ENCODE peak calls at places on chromosomes 4 and X, in nine cellular contexts. E is nephron progenitor cell, V is NCI-H1694 treated with DMSO at 0.1 percent for 48 hours, P is tibial artery, B is fibroblast of lung, F is upper lobe of right lung, Z is Right ventricle myocardium superior, J is EH, X is thoracic aorta. S is an unnamed sample.

GRCh38 chr4:7775396-7775795 is 164.3 kb downstream of the AFAP1 start:
- DNase-seq in V (no peak), F (no peak), P (no peak), E (no peak), B (no peak), Z (peak; percentile 5), J (no peak), X (no peak), S (no peak)

GRCh38 chr4:168631241-168632151 is 134.6 kb downstream of the PALLD start:
- DNase-seq in B (peak; percentile 54), X (no peak), E (peak; percentile 83), J (peak; percentile 52), P (peak; percentile 43), V (peak; percentile 45), F (peak; percentile 85), Z (peak; percentile 78), S (peak; percentile 57)

GRCh38 chr4:87807402-87807801 is 8.0 kb downstream of the IBSP start:
- DNase-seq in J (peak; percentile 34), Z (no peak), E (no peak), X (no peak), F (no peak), B (peak; percentile 46), V (no peak), P (no peak), S (no peak)

GRCh38 chr4:108881190-108881589 is 118.3 kb upstream of the ETNPPL start:
- DNase-seq in Z (no peak), P (no peak), E (no peak), V (no peak), X (no peak), F (no peak), B (peak; percentile 44), J (peak; percentile 96), S (no peak)

GRCh38 chrX:45449982-45450381 is 249.3 kb upstream of the DIPK2B start:
- DNase-seq in F (no peak), V (no peak), P (no peak), X (no peak), Z (no peak), J (peak; percentile 52), B (no peak), E (no peak), S (no peak)

GRCh38 chr4:21801661-21802355 is 146.8 kb downstream of the KCNIP4 start:
- DNase-seq in J (peak; percentile 57), E (no peak), X (no peak), B (no peak), V (no peak), P (no peak), F (no peak), Z (no peak), S (no peak)

GRCh38 chr4:87152310-87153061 is 67.9 kb downstream of the KLHL8 start:
- DNase-seq in E (no peak), B (no peak), X (no peak), F (no peak), V (no peak), J (no peak), P (no peak), Z (no peak), S (no peak)

GRCh38 chr4:7759221-7759620 is 180.4 kb downstream of the AFAP1 start:
- DNase-seq in B (no peak), J (no peak), V (no peak), F (no peak), E (no peak), Z (no peak), P (no peak), X (no peak), S (no peak)

GRCh38 chr4:115671581-115671980 is 558.2 kb upstream of the NDST4 start:
- DNase-seq in Z (no peak), F (no peak), E (no peak), X (no peak), V (no peak), J (no peak), P (no peak), B (no peak), S (no peak)

GRCh38 chr4:48877827-48878535 is 28.6 kb downstream of the OCIAD2 start:
- DNase-seq in V (no peak), X (no peak), B (no peak), P (no peak), J (no peak), Z (no peak), E (no peak), F (no peak), S (no peak)

GRCh38 chr4:15186149-15186548 is 183.9 kb downstream of the CPEB2 start:
- DNase-seq in J (peak; percentile 1), F (no peak), X (no peak), Z (no peak), P (no peak), E (no peak), B (no peak), V (no peak), S (no peak)

GRCh38 chr4:15382669-15383273 is 45.1 kb upstream of the C1QTNF7 start:
- DNase-seq in P (no peak), J (no peak), B (no peak), Z (no peak), F (no peak), X (no peak), V (no peak), E (no peak), S (no peak)